ENCODE peak calls at places on chromosome 6, in five cellular contexts. One of them, this sample, is unnamed.

GRCh38 chr6:129655334-129655733 is 54.6 kb downstream of the ARHGAP18 start:
- DNase-seq in H9: no peak
- DNase-seq in coronary artery: no peak
- DNase-seq in GM10248: no peak
- DNase-seq in thoracic aorta: no peak
- DNase-seq in this sample: no peak

GRCh38 chr6:2763345-2763841 is 1.8 kb upstream of the WRNIP1 start:
- DNase-seq in thoracic aorta: no peak
- DNase-seq in H9: peak
- DNase-seq in coronary artery: no peak
- DNase-seq in GM10248: no peak
- DNase-seq in this sample: no peak

GRCh38 chr6:72798196-72798595 is 176.3 kb downstream of the KCNQ5 start:
- DNase-seq in thoracic aorta: no peak
- DNase-seq in H9: no peak
- DNase-seq in GM10248: no peak
- DNase-seq in coronary artery: no peak
- DNase-seq in this sample: no peak

GRCh38 chr6:21808551-21809181 is 215.1 kb downstream of the SOX4 start:
- DNase-seq in coronary artery: no peak
- DNase-seq in H9: no peak
- DNase-seq in thoracic aorta: no peak
- DNase-seq in GM10248: no peak
- DNase-seq in this sample: no peak

GRCh38 chr6:116136933-116137340 is 11.0 kb upstream of the COL10A1 start:
- DNase-seq in GM10248: no peak
- DNase-seq in coronary artery: no peak
- DNase-seq in thoracic aorta: no peak
- DNase-seq in H9: no peak
- DNase-seq in this sample: no peak

GRCh38 chr6:62623851-62624532 is 338.0 kb upstream of the KHDRBS2 start:
- DNase-seq in coronary artery: no peak
- DNase-seq in GM10248: no peak
- DNase-seq in thoracic aorta: no peak
- DNase-seq in H9: no peak
- DNase-seq in this sample: no peak

GRCh38 chr6:2072450-2072849 is 173.0 kb downstream of the GMDS start:
- DNase-seq in H9: no peak
- DNase-seq in thoracic aorta: no peak
- DNase-seq in GM10248: no peak
- DNase-seq in coronary artery: no peak
- DNase-seq in this sample: no peak

GRCh38 chr6:134105903-134106302 is 53.5 kb upstream of the SLC2A12 start:
- DNase-seq in GM10248: no peak
- DNase-seq in thoracic aorta: no peak
- DNase-seq in H9: no peak
- DNase-seq in coronary artery: no peak
- DNase-seq in this sample: no peak

GRCh38 chr6:118679293-118679692 is 27.9 kb upstream of the CEP85L start:
- DNase-seq in H9: no peak
- DNase-seq in coronary artery: no peak
- DNase-seq in thoracic aorta: no peak
- DNase-seq in GM10248: no peak
- DNase-seq in this sample: no peak

GRCh38 chr6:162825597-162825996 is 97.8 kb downstream of the PACRG start:
- DNase-seq in H9: no peak
- DNase-seq in GM10248: no peak
- DNase-seq in thoracic aorta: no peak
- DNase-seq in coronary artery: no peak
- DNase-seq in this sample: no peak

DNA sequence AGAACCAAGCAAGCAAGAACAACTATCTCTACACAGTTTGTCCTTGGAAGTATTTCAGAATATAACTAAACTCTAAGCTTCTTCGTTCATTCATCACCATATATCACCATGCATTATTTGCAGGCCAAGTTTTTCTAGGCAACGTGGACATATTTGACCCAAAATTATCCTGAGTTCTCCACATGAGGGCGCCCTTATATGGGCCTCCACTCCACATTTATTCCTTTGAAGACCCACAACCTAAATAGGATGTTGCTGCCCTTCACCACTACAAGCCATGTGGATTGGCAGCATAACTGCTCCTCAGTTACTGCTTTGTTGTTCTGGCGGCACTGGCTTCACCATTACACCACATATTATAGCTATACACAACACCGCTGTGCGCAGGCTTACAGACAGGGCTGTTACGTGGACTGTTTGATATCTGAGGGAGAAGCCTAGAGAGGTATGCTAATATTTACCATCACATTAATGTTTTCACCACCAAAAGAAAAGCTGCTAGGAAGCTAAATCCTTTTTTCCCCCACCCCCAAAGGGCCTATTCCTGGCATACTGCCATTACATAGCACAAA is 411.8 kb downstream of the C6orf118 start:
- DNase-seq in coronary artery: no peak
- DNase-seq in thoracic aorta: no peak
- DNase-seq in H9: no peak
- DNase-seq in GM10248: no peak
- DNase-seq in this sample: no peak
- TF ChIP-seq CTCF in coronary artery: no peak
- TF ChIP-seq CTCF in thoracic aorta: no peak
- TF ChIP-seq CTCF in H9: peak
- TF ChIP-seq CTCF in GM10248: no peak
- TF ChIP-seq CTCF in this sample: no peak

GRCh38 chr6:19320066-19320465 is 517.1 kb upstream of the ID4 start:
- DNase-seq in coronary artery: no peak
- DNase-seq in H9: no peak
- DNase-seq in GM10248: no peak
- DNase-seq in thoracic aorta: no peak
- DNase-seq in this sample: no peak

GRCh38 chr6:19322691-19323470 is 514.3 kb upstream of the ID4 start:
- DNase-seq in H9: no peak
- DNase-seq in coronary artery: no peak
- DNase-seq in GM10248: no peak
- DNase-seq in thoracic aorta: no peak
- DNase-seq in this sample: no peak

GRCh38 chr6:19319005-19319404 is 518.2 kb upstream of the ID4 start:
- DNase-seq in GM10248: no peak
- DNase-seq in H9: no peak
- DNase-seq in thoracic aorta: no peak
- DNase-seq in coronary artery: no peak
- DNase-seq in this sample: no peak

GRCh38 chr6:19312291-19312978 is 524.7 kb upstream of the ID4 start:
- DNase-seq in coronary artery: no peak
- DNase-seq in H9: peak
- DNase-seq in thoracic aorta: no peak
- DNase-seq in GM10248: no peak
- DNase-seq in this sample: no peak

GRCh38 chr6:19317587-19317986 is 519.6 kb upstream of the ID4 start:
- DNase-seq in thoracic aorta: no peak
- DNase-seq in H9: no peak
- DNase-seq in coronary artery: no peak
- DNase-seq in GM10248: no peak
- DNase-seq in this sample: no peak
- TF ChIP-seq CTCF in thoracic aorta: no peak
- TF ChIP-seq CTCF in H9: no peak
- TF ChIP-seq CTCF in coronary artery: no peak
- TF ChIP-seq CTCF in GM10248: no peak
- TF ChIP-seq CTCF in this sample: no peak

GRCh38 chr6:68197356-68197755 is 437.7 kb upstream of the ADGRB3 start:
- DNase-seq in thoracic aorta: no peak
- DNase-seq in GM10248: no peak
- DNase-seq in coronary artery: no peak
- DNase-seq in H9: no peak
- DNase-seq in this sample: no peak

GRCh38 chr6:68194846-68195478 is 440.1 kb upstream of the ADGRB3 start:
- DNase-seq in coronary artery: no peak
- DNase-seq in H9: no peak
- DNase-seq in GM10248: no peak
- DNase-seq in thoracic aorta: no peak
- DNase-seq in this sample: peak

GRCh38 chr6:68192988-68193387 is 442.1 kb upstream of the ADGRB3 start:
- DNase-seq in H9: no peak
- DNase-seq in thoracic aorta: no peak
- DNase-seq in coronary artery: no peak
- DNase-seq in GM10248: no peak
- DNase-seq in this sample: no peak

GRCh38 chr6:68200929-68201328 is 434.2 kb upstream of the ADGRB3 start:
- DNase-seq in H9: no peak
- DNase-seq in thoracic aorta: no peak
- DNase-seq in GM10248: no peak
- DNase-seq in coronary artery: no peak
- DNase-seq in this sample: no peak

DNA sequence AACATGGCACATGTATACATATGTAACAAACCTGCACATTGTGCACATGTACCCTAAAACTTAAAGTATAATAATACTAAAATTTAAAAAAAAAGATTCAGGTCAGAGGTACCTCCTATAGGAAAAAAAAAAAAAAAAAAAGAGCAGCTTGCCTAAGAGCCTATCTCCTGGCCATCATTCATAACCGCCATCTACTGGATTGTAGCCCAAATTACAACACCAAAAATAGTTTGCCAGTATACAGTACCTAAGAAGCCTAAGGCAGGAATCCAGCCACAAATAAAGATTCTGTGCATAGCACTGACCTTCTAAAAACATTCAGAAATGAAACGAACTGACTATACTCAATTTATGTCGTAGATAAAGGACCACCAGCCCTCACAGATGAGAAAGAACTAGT is 438.4 kb upstream of the ADGRB3 start:
- DNase-seq in coronary artery: no peak
- DNase-seq in H9: no peak
- DNase-seq in GM10248: no peak
- DNase-seq in thoracic aorta: no peak
- DNase-seq in this sample: no peak
- TF ChIP-seq CTCF in coronary artery: no peak
- TF ChIP-seq CTCF in H9: peak
- TF ChIP-seq CTCF in GM10248: peak
- TF ChIP-seq CTCF in thoracic aorta: no peak
- TF ChIP-seq CTCF in this sample: no peak

GRCh38 chr6:168148231-168148849 is 69.3 kb upstream of the FRMD1 start:
- DNase-seq in coronary artery: no peak
- DNase-seq in thoracic aorta: no peak
- DNase-seq in H9: no peak
- DNase-seq in GM10248: no peak
- DNase-seq in this sample: peak

GRCh38 chr6:168147205-168147738 is 68.3 kb upstream of the FRMD1 start:
- DNase-seq in coronary artery: no peak
- DNase-seq in H9: no peak
- DNase-seq in GM10248: no peak
- DNase-seq in thoracic aorta: no peak
- DNase-seq in this sample: peak

GRCh38 chr6:168149015-168149414 is 70.0 kb upstream of the FRMD1 start:
- DNase-seq in coronary artery: no peak
- DNase-seq in H9: peak
- DNase-seq in thoracic aorta: no peak
- DNase-seq in GM10248: no peak
- DNase-seq in this sample: peak

GRCh38 chr6:168152306-168152963 is 73.4 kb upstream of the FRMD1 start:
- DNase-seq in H9: no peak
- DNase-seq in thoracic aorta: no peak
- DNase-seq in coronary artery: no peak
- DNase-seq in GM10248: no peak
- DNase-seq in this sample: peak

DNA sequence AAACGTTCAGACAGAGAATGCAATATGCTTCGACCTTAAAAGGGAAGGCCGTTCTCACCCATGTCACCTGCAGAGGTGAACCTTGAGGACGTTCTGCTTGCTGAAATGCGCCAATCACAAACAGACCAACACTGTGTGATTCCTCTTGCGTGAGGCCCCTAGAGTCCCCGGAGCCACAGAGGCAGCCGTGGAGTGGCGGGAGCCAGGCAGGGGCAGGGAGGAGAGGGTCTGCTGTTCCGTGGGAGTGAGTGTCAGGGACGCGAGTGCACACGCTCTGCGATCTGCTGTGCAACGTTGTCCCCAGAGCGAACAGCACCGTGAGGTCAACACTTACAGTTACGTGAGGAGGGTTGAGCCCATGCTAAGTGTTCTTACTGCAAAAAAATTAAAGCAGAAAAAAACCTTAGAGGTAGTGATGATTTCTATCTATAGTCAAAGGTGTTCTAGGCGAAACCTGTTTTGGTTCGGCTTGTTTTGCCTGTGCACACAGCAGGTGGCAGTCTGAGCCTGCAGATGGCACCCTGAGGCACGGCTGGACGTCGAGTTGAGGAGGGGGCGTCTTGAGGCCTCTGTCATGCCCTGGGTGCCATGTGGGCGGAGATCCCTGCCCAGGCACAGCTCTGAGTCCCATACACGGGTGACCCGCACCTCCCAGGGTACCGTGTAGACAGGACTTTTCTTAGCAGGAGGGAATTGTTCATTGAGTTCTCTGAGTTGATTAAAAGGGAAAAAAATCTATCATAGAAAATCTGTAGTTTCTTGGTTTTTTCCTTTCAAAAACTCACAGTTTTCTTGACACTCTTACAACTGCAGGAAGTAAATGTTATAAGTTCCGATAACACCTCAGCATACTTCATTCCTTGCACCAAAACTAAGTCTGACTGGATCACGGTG is 71.8 kb upstream of the FRMD1 start:
- DNase-seq in thoracic aorta: no peak
- DNase-seq in H9: peak
- DNase-seq in GM10248: no peak
- DNase-seq in coronary artery: no peak
- DNase-seq in this sample: peak
- TF ChIP-seq CTCF in thoracic aorta: peak
- TF ChIP-seq CTCF in H9: peak
- TF ChIP-seq CTCF in GM10248: no peak
- TF ChIP-seq CTCF in coronary artery: no peak
- TF ChIP-seq CTCF in this sample: peak

DNA sequence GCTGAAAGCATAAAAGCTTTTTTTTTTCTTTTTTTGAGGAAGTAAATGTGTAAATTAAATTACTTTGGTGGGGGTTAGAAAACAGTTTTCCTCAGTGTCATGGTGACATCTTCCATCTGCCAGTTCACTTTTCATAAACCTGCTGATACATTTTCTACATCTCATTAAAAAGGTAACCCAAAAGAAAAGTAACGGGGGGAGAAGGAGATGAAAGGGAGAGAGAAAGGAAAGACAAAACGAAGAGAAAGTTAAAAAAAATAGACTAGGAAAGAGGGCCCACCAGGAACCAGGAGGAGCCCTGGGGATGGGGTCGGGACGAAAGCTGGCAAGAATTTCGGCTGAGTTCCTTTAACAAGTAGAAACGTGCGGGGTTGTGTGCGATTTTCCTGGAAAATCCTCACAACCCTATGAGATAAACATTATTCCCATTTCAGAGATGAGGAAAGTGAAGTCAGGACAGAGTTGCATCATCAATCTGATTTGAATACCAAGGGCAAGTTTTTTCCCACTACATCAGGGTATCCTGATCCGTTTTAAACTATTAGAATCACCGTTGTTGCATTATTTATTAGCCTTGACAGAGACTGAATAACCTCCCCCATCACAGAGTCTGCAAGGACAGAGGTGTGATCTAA is 53.4 kb upstream of the TPD52L1 start:
- DNase-seq in coronary artery: no peak
- DNase-seq in thoracic aorta: no peak
- DNase-seq in GM10248: no peak
- DNase-seq in H9: no peak
- DNase-seq in this sample: no peak
- TF ChIP-seq CTCF in coronary artery: no peak
- TF ChIP-seq CTCF in thoracic aorta: no peak
- TF ChIP-seq CTCF in GM10248: no peak
- TF ChIP-seq CTCF in H9: no peak
- TF ChIP-seq CTCF in this sample: no peak